ENCODE peak calls at places on chromosomes 3 and 15, in five cellular contexts. U is MV-4-11, M is cardiac fibroblast, O is NCI-H1105, X is RPMI8226. S is an unnamed sample.

GRCh38 chr3:47012342-47013230 is 33.1 kb downstream of the NBEAL2 start:
- DNase-seq in U (no peak), M (no peak), O (no peak), X (no peak), S (no peak)

GRCh38 chr15:28957606-28958498 is 72.1 kb downstream of the APBA2 start:
- DNase-seq in U (no peak), M (no peak), O (no peak), X (no peak), S (no peak)

GRCh38 chr3:193029800-193030199 is 112.1 kb upstream of the MB21D2 start:
- DNase-seq in U (no peak), M (no peak), O (peak), X (no peak), S (no peak)

GRCh38 chr3:146521356-146521755 is 23.1 kb downstream of the PLSCR1 start:
- DNase-seq in U (no peak), M (no peak), O (no peak), X (no peak), S (no peak)

GRCh38 chr3:38314112-38314766 is 32.1 kb downstream of the SLC22A14 start:
- DNase-seq in U (no peak), M (no peak), O (no peak), X (no peak), S (no peak)

GRCh38 chr15:27342991-27343390 is 372.0 kb downstream of the GABRG3 start:
- DNase-seq in U (no peak), M (no peak), O (no peak), X (no peak), S (no peak)

GRCh38 chr3:10957976-10958749 is 34.4 kb upstream of the SLC6A1 start:
- DNase-seq in U (peak), M (peak), O (peak), X (peak), S (no peak)

GRCh38 chr3:28664123-28664522 is 315.5 kb upstream of the AZI2 start:
- DNase-seq in U (no peak), M (no peak), O (no peak), X (no peak), S (no peak)

GRCh38 chr3:17850448-17850847 is 108.0 kb upstream of the TBC1D5 start:
- DNase-seq in U (peak), M (peak), O (no peak), X (no peak), S (no peak)

S was measured in retinal pigment epithelial cell.